ENCODE peak calls at places on chromosomes 5 and 9, in four cellular contexts. X, S, U and Q are unnamed samples.
A peak's percentile ranks its signal among the peaks of the same experiment; 100 is the strongest.

GRCh38 chr5:148457183-148457620 is 73.4 kb downstream of the FBXO38 start:
- DNase-seq in X (peak; percentile 14), S (peak; percentile 19), U (no peak), Q (no peak)

GRCh38 chr9:93218161-93218560 is 34.2 kb downstream of the WNK2 start:
- DNase-seq in X (no peak), S (no peak), U (no peak), Q (no peak)

GRCh38 chr5:133531178-133531577 is 81.2 kb downstream of the FSTL4 start:
- DNase-seq in X (no peak), S (no peak), U (no peak), Q (no peak)

GRCh38 chr5:11411621-11412020 is 492.6 kb downstream of the CTNND2 start:
- DNase-seq in X (no peak), S (no peak), U (no peak), Q (no peak)

GRCh38 chr5:122163151-122164069 is 34.1 kb downstream of the ZNF474 start:
- DNase-seq in X (no peak), S (no peak), U (no peak), Q (no peak)

GRCh38 chr5:39420482-39421145 is 4.2 kb downstream of the DAB2 start:
- DNase-seq in X (no peak), S (no peak), U (no peak), Q (no peak)

GRCh38 chr5:78235289-78235688 is 59.2 kb downstream of the AP3B1 start:
- DNase-seq in X (no peak), S (no peak), U (no peak), Q (no peak)

GRCh38 chr5:2876183-2876582 is 124.7 kb upstream of the IRX2 start:
- DNase-seq in X (no peak), S (no peak), U (no peak), Q (no peak)

GRCh38 chr9:33795281-33795680 is at the start of gene PRSS3:
- DNase-seq in X (no peak), S (no peak), U (no peak), Q (no peak)

GRCh38 chr5:2750026-2750757 is 1.3 kb downstream of the IRX2 start:
- DNase-seq in X (peak; percentile 65), S (no peak), U (no peak), Q (no peak)

GRCh38 chr9:135877776-135878527 is 29.4 kb downstream of the CAMSAP1 start:
- DNase-seq in X (no peak), S (no peak), U (no peak), Q (no peak)

GRCh38 chr5:62372600-62372999 is 31.1 kb downstream of the DIMT1 start:
- DNase-seq in X (no peak), S (no peak), U (no peak), Q (no peak)

GRCh38 chr5:132753135-132753987 is 6.1 kb downstream of the CCNI2 start:
- DNase-seq in X (peak; percentile 40), S (no peak), U (no peak), Q (peak; percentile 29)

GRCh38 chr9:96649620-96650323 is 5.3 kb downstream of the PRXL2C start:
- DNase-seq in X (no peak), S (no peak), U (no peak), Q (no peak)

GRCh38 chr5:30498972-30499371 is 694.5 kb upstream of the CDH6 start:
- DNase-seq in X (no peak), S (no peak), U (no peak), Q (peak; percentile 8)

GRCh38 chr9:94847486-94847885 is 121.0 kb downstream of the AOPEP start:
- DNase-seq in X (no peak), S (no peak), U (no peak), Q (no peak)

GRCh38 chr5:150960791-150961396 is 56.1 kb upstream of the ZNF300 start:
- DNase-seq in X (no peak), S (no peak), U (no peak), Q (no peak)

GRCh38 chr9:80449513-80449912 is 877.7 kb downstream of the TLE4 start:
- DNase-seq in X (peak; percentile 11), S (no peak), U (no peak), Q (no peak)

GRCh38 chr5:132369012-132369470 is 469 bp upstream of the SLC22A5 start:
- DNase-seq in X (no peak), S (no peak), U (no peak), Q (no peak)

GRCh38 chr9:33220681-33221567 is 19.0 kb upstream of the SPINK4 start:
- DNase-seq in X (no peak), S (no peak), U (no peak), Q (no peak)

GRCh38 chr5:90954951-90955635 is 396.5 kb downstream of the ADGRV1 start:
- DNase-seq in X (no peak), S (no peak), U (no peak), Q (no peak)

GRCh38 chr5:96297867-96298266 is 135.2 kb downstream of the PCSK1 start:
- DNase-seq in X (no peak), S (no peak), U (no peak), Q (peak; percentile 98)

GRCh38 chr9:95772320-95773060 is 103.0 kb upstream of the ERCC6L2 start:
- DNase-seq in X (peak; percentile 61), S (no peak), U (no peak), Q (peak; percentile 49)

GRCh38 chr5:176912115-176912514 is 13.0 kb upstream of the HK3 start:
- DNase-seq in X (no peak), S (no peak), U (no peak), Q (no peak)

GRCh38 chr9:110148868-110149267 is 59.1 kb downstream of the C9orf152 start:
- DNase-seq in X (no peak), S (no peak), U (no peak), Q (no peak)

GRCh38 chr5:8470489-8470888 is 601.5 kb downstream of the MTRR start:
- DNase-seq in X (no peak), S (no peak), U (no peak), Q (no peak)

GRCh38 chr5:180523629-180524466 is 29.7 kb downstream of the CNOT6 start:
- DNase-seq in X (no peak), S (no peak), U (no peak), Q (no peak)

GRCh38 chr5:57221049-57221568 is 47.2 kb downstream of the GPBP1 start:
- DNase-seq in X (no peak), S (peak; percentile 34), U (peak; percentile 42), Q (peak; percentile 59)

GRCh38 chr9:7907636-7908195 is 108.1 kb upstream of the DMAC1 start:
- DNase-seq in X (no peak), S (no peak), U (no peak), Q (no peak)

GRCh38 chr9:111036068-111036789 is 2.0 kb downstream of the LPAR1 start:
- DNase-seq in X (peak; percentile 76), S (no peak), U (no peak), Q (no peak)

GRCh38 chr9:95507456-95508241 is 9.1 kb downstream of the PTCH1 start:
- DNase-seq in X (peak; percentile 34), S (peak; percentile 42), U (no peak), Q (peak; percentile 39)

GRCh38 chr9:33112099-33112498 is 35.6 kb upstream of the SMU1 start:
- DNase-seq in X (no peak), S (no peak), U (no peak), Q (no peak)

GRCh38 chr5:115402822-115403577 is 106.5 kb upstream of the CCDC112 start:
- DNase-seq in X (no peak), S (no peak), U (no peak), Q (no peak)
- TF ChIP-seq CREM in X (no peak), S (no peak), U (no peak), Q (no peak)

DNA sequence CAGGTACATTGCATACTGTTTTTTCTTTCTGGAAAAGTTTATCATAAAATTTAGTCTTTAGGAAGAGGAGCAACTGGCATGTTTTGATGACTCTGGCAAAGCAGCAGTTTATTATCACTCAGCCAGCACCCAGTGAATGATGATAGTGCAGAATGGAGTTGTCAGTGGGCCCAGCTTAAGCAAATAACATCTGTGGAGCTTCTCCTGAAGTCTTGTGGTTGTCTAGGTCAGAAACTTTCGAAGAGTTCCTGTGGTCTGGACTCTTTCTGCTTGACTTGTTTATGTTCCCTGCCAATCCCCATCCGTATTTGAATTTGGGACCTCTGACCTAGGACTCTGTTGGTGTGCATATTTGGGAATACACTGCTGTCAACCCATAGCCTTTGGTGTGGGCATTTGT is 38.1 kb upstream of the C5orf47 start:
- DNase-seq in X (no peak), S (no peak), U (no peak), Q (no peak)
- TF ChIP-seq CREM in X (no peak), S (no peak), U (no peak), Q (no peak)

GRCh38 chr5:138955013-138955660 is 80.0 kb upstream of the LRRTM2 start:
- DNase-seq in X (no peak), S (no peak), U (no peak), Q (peak; percentile 21)
- TF ChIP-seq CREM in X (no peak), S (no peak), U (no peak), Q (no peak)

DNA sequence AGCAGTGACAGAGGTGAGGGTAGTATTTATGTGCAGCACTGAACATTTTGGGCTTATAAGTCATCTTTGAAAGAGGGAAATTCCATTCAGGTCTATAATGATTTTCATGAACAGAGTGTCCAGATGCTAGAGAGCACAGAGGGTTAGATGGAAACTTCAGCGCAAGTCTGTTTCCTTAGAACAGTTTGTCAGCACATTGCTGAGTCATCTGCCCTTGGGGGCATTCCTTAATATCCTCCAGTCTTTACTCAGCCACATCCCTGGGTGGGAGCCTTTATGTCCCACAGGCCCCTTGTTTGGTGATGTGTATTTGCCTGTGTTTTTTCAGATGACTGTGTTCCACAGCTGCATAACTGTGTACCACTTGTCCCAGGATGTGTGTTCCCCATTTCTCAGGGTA is 138.5 kb upstream of the S1PR3 start:
- DNase-seq in X (no peak), S (peak; percentile 17), U (no peak), Q (no peak)
- TF ChIP-seq CREM in X (no peak), S (no peak), U (no peak), Q (no peak)

GRCh38 chr9:35954942-35955546 is 2.9 kb downstream of the OR2S2 start:
- DNase-seq in X (peak; percentile 43), S (peak; percentile 37), U (no peak), Q (peak; percentile 56)

GRCh38 chr9:35962126-35962906 is 4.4 kb upstream of the OR2S2 start:
- DNase-seq in X (peak; percentile 29), S (no peak), U (no peak), Q (no peak)

GRCh38 chr9:35958104-35958825 is at the start of gene OR2S2:
- DNase-seq in X (no peak), S (no peak), U (no peak), Q (no peak)

GRCh38 chr9:35956646-35957045 is 1.3 kb downstream of the OR2S2 start:
- DNase-seq in X (no peak), S (no peak), U (no peak), Q (no peak)

DNA sequence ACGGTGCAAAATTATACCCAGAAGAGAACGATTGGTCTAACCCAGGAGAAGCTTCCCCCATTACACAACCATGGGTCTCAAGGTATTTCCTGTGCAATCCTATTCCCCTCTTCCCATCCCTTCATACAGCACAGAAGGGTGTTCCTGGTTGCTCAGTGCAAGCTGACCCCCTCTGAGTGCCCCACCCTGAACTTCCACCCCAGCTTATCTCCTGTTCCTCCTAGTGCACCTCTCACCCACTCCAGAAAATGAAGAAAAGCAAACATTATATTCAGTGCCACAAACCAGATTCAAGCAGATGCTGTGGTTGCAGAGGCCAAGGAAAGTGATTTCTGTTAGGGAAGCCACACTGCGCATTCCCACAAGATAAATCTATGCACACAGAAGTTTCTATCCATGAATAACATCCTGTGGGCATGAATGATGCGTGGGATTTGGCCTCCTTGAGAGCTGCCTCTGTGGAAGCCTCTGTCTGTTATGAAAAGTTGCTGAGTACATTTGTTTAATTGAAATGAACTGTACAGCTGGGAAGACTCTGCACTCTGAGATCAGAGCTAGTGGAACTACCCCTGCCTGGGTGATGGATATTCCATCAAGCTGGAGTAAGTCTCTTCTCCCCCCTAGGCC is 2.2 kb upstream of the OR2S2 start:
- DNase-seq in X (no peak), S (no peak), U (no peak), Q (no peak)
- TF ChIP-seq CREM in X (no peak), S (no peak), U (no peak), Q (no peak)